ENCODE peak calls at places on chromosomes 2 and 18, in ten cellular contexts. T, V, H, L, X, K, Z, C, Y and G are unnamed samples.

GRCh38 chr2:3627500-3628100 is 30.4 kb upstream of the ALLC start:
- DNase-seq in T (no peak), Y (no peak), H (peak), C (no peak), X (no peak), K (no peak), L (peak), Z (no peak), V (no peak), G (no peak)

GRCh38 chr18:62799977-62800376 is 84.6 kb downstream of the PHLPP1 start:
- DNase-seq in L (no peak), V (no peak), Z (no peak), T (no peak), H (no peak), C (no peak), Y (no peak), X (no peak), K (no peak), G (no peak)

GRCh38 chr2:63790913-63791312 is 50.8 kb upstream of the UGP2 start:
- DNase-seq in L (no peak), Y (no peak), C (peak), X (peak), Z (no peak), V (no peak), T (peak), K (no peak), H (no peak), G (peak)

GRCh38 chr2:20447437-20448245 is 767 bp downstream of the RHOB start:
- DNase-seq in Y (peak), Z (peak), H (peak), C (no peak), K (no peak), T (no peak), L (peak), V (peak), X (peak), G (no peak)

GRCh38 chr2:58137856-58138255 is 91.2 kb downstream of the VRK2 start:
- DNase-seq in T (no peak), H (no peak), C (no peak), K (no peak), L (no peak), X (no peak), Z (no peak), Y (no peak), V (peak), G (no peak)

GRCh38 chr2:120371969-120372625 is 26.2 kb downstream of the INHBB start:
- DNase-seq in K (no peak), H (no peak), L (no peak), V (no peak), T (no peak), C (no peak), X (no peak), Y (no peak), Z (no peak), G (no peak)

GRCh38 chr2:209305746-209306196 is 118.1 kb upstream of the MAP2 start:
- DNase-seq in C (no peak), T (no peak), V (no peak), H (no peak), L (no peak), Y (no peak), K (no peak), Z (no peak), X (no peak), G (no peak)

GRCh38 chr2:222439692-222440091 is 15.3 kb downstream of the SGPP2 start:
- DNase-seq in X (no peak), V (no peak), T (no peak), H (no peak), C (no peak), Y (no peak), L (no peak), K (no peak), Z (no peak), G (no peak)

GRCh38 chr18:75210274-75211001 is at the start of gene TSHZ1:
- DNase-seq in K (peak), H (peak), X (peak), T (peak), C (peak), L (peak), Z (no peak), Y (peak), V (peak), G (peak)

GRCh38 chr18:29586210-29586609 is 1409.3 kb upstream of the CDH2 start:
- DNase-seq in V (no peak), H (no peak), X (no peak), Y (peak), C (no peak), L (no peak), T (no peak), Z (peak), K (no peak), G (no peak)

GRCh38 chr18:59631583-59632181 is 65.5 kb downstream of the CCBE1 start:
- DNase-seq in K (peak), C (no peak), Y (peak), X (peak), L (no peak), T (no peak), H (no peak), V (no peak), Z (peak), G (peak)

GRCh38 chr2:203915256-203915655 is 21.3 kb upstream of the ICOS start:
- DNase-seq in T (no peak), L (no peak), Y (no peak), H (no peak), K (no peak), Z (no peak), C (no peak), V (no peak), X (peak), G (no peak)

GRCh38 chr2:118861741-118862140 is 14.3 kb upstream of the EN1 start:
- DNase-seq in K (no peak), Y (no peak), Z (no peak), X (peak), H (no peak), V (no peak), C (no peak), L (no peak), T (no peak), G (no peak)

GRCh38 chr2:229714080-229714735 is at the start of gene DNER:
- DNase-seq in Y (peak), T (no peak), L (no peak), K (no peak), C (no peak), H (peak), V (no peak), X (no peak), Z (peak), G (no peak)

GRCh38 chr2:188102881-188103280 is 188.8 kb upstream of the GULP1 start:
- DNase-seq in K (no peak), Z (no peak), H (no peak), C (no peak), T (no peak), X (no peak), L (no peak), V (no peak), Y (no peak), G (no peak)

GRCh38 chr2:32843699-32844098 is 103.1 kb upstream of the LTBP1 start:
- DNase-seq in H (no peak), C (no peak), T (no peak), Z (no peak), K (no peak), Y (no peak), V (no peak), X (no peak), L (no peak), G (no peak)

GRCh38 chr18:10516078-10516477 is 9.7 kb upstream of the NAPG start:
- DNase-seq in L (no peak), K (no peak), Z (no peak), C (no peak), X (no peak), T (no peak), Y (no peak), V (no peak), H (no peak), G (no peak)

GRCh38 chr18:55908790-55909408 is 320.9 kb upstream of the TCF4 start:
- DNase-seq in V (no peak), Y (no peak), L (no peak), Z (no peak), X (no peak), K (no peak), T (no peak), H (no peak), C (no peak), G (no peak)

GRCh38 chr2:128701443-128701842 is 382.8 kb upstream of the HS6ST1 start:
- DNase-seq in Y (no peak), H (no peak), X (no peak), T (no peak), V (no peak), K (no peak), C (no peak), Z (no peak), L (no peak), G (no peak)

GRCh38 chr2:186695081-186695756 is 1.4 kb downstream of the FAM171B start:
- DNase-seq in T (no peak), X (peak), L (no peak), H (no peak), Z (no peak), K (no peak), C (peak), Y (no peak), V (no peak), G (peak)

GRCh38 chr18:33469699-33470098 is 29.2 kb upstream of the CCDC178 start:
- DNase-seq in L (no peak), K (no peak), T (no peak), Y (no peak), X (peak), Z (no peak), V (no peak), C (no peak), H (no peak), G (no peak)

GRCh38 chr2:86789687-86790133 is 1.0 kb downstream of the CD8A start:
- DNase-seq in T (no peak), C (no peak), H (no peak), X (no peak), K (no peak), Y (no peak), V (no peak), Z (no peak), L (peak), G (no peak)

GRCh38 chr18:22547807-22548561 is 130.3 kb upstream of the CTAGE1 start:
- DNase-seq in Z (no peak), V (no peak), H (no peak), L (no peak), X (peak), T (no peak), K (no peak), C (no peak), Y (no peak), G (no peak)

GRCh38 chr2:132793532-132793931 is 123.5 kb upstream of the LYPD1 start:
- DNase-seq in L (no peak), H (no peak), V (no peak), C (no peak), T (no peak), Y (no peak), Z (no peak), K (no peak), X (no peak), G (no peak)

GRCh38 chr2:109451671-109452070 is 162.1 kb downstream of the SEPTIN10 start:
- DNase-seq in V (no peak), Y (no peak), T (no peak), C (no peak), Z (peak), H (no peak), X (no peak), L (no peak), K (no peak), G (no peak)

GRCh38 chr2:18476484-18476883 is 84.0 kb downstream of the RDH14 start:
- DNase-seq in K (no peak), L (no peak), X (no peak), Z (no peak), C (no peak), V (no peak), Y (no peak), H (no peak), T (no peak), G (no peak)

GRCh38 chr2:45396671-45397070 is 214.4 kb downstream of the SRBD1 start:
- DNase-seq in H (no peak), C (no peak), Z (no peak), T (no peak), V (no peak), K (no peak), L (no peak), X (no peak), Y (no peak), G (no peak)

GRCh38 chr2:239240480-239240881 is 160.3 kb downstream of the HDAC4 start:
- DNase-seq in V (no peak), H (no peak), Z (peak), Y (no peak), K (no peak), X (no peak), C (no peak), L (peak), T (no peak), G (no peak)

GRCh38 chr2:109402180-109402579 is 211.6 kb downstream of the SEPTIN10 start:
- DNase-seq in C (no peak), L (no peak), Y (no peak), X (no peak), K (no peak), H (no peak), V (no peak), Z (no peak), T (peak), G (no peak)

GRCh38 chr2:46803911-46804670 is 111.5 kb downstream of the MCFD2 start:
- DNase-seq in K (no peak), T (peak), C (peak), X (peak), V (no peak), Z (peak), L (peak), H (no peak), Y (no peak), G (peak)

GRCh38 chr2:64524604-64525322 is 635 bp downstream of the AFTPH start:
- DNase-seq in T (no peak), X (no peak), L (no peak), H (no peak), K (peak), V (peak), C (no peak), Z (peak), Y (peak), G (no peak)

GRCh38 chr18:35827275-35827929 is 145.1 kb upstream of the RMP24 start:
- DNase-seq in K (no peak), T (no peak), H (no peak), L (no peak), X (no peak), C (no peak), Z (peak), V (no peak), Y (no peak), G (no peak)

GRCh38 chr18:35828591-35828990 is 143.9 kb upstream of the RMP24 start:
- DNase-seq in H (no peak), X (no peak), K (no peak), V (no peak), C (no peak), T (no peak), L (no peak), Y (no peak), Z (no peak), G (no peak)

GRCh38 chr18:35822431-35822830 is 150.0 kb upstream of the RMP24 start:
- DNase-seq in Y (no peak), T (no peak), X (no peak), L (no peak), H (no peak), K (no peak), V (no peak), Z (no peak), C (no peak), G (no peak)

DNA sequence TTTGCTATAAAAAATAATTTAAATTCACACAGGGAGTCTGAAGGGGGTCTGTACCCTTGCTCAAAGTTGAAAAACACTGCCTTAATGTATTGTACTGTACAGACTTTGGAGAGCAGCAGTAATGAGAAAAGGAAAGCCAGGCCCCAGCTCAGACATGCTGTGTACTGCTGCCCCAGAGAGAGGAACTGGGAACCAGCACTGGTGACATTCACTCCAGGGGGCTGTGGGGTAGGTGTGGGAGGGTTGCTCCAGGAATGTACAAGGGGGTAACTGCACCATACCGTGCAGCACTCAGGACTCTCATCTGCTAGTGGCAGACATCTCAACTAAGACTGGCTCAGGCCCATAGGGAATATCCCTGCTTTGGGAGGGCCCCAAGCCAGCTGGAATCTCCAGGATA is 146.0 kb upstream of the RMP24 start:
- DNase-seq in Y (no peak), Z (peak), L (no peak), C (no peak), V (no peak), H (no peak), K (no peak), X (no peak), T (no peak), G (no peak)
- H3K4me3 ChIP-seq in Y (no peak), Z (no peak), L (no peak), C (no peak), V (no peak), H (no peak), K (no peak), X (no peak), T (no peak), G (no peak)

GRCh38 chr2:216619411-216620393 is 13.5 kb upstream of the IGFBP2 start:
- DNase-seq in Z (peak), X (peak), Y (peak), H (no peak), T (no peak), L (no peak), V (no peak), C (no peak), K (peak), G (no peak)
- TF ChIP-seq CTCF in Z (no peak), X (no peak), Y (no peak), H (no peak), T (no peak), L (no peak), V (no peak), C (no peak), K (no peak), G (no peak)

DNA sequence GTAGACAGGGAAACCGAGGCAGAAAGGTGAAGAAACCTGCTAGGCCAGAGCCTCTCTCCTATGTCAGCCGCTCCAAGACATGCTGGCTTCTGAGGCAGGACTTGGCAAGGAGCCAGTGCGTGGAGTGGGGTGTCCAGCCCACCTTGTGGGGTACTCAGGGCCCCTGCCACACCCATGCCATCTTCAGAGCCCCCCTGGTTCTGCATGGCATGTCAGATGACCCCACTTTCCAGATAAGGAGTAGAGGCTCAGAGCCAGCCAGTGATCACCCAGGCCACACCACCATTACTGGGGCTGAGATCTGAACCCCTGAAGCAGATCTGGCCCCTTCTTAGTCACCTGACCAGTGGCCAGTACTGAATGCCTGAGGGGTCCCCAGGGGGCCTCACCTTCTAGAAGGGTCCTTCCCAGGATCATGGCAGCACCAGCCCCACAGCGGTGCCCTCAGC is 14.7 kb downstream of the CROCC2 start:
- DNase-seq in L (peak), C (no peak), Z (peak), X (no peak), K (no peak), Y (no peak), H (peak), V (peak), T (no peak), G (no peak)
- H3K4me3 ChIP-seq in L (no peak), C (no peak), Z (no peak), X (no peak), K (no peak), Y (no peak), H (no peak), V (no peak), T (no peak), G (no peak)

GRCh38 chr2:62643100-62643471 is 62.4 kb upstream of the EHBP1 start:
- DNase-seq in Z (no peak), C (no peak), L (no peak), Y (no peak), T (no peak), K (no peak), X (no peak), H (no peak), V (no peak), G (no peak)

GRCh38 chr2:62641410-62641843 is 64.1 kb upstream of the EHBP1 start:
- DNase-seq in C (no peak), Y (no peak), T (no peak), K (no peak), L (no peak), H (no peak), V (no peak), X (no peak), Z (no peak), G (no peak)

DNA sequence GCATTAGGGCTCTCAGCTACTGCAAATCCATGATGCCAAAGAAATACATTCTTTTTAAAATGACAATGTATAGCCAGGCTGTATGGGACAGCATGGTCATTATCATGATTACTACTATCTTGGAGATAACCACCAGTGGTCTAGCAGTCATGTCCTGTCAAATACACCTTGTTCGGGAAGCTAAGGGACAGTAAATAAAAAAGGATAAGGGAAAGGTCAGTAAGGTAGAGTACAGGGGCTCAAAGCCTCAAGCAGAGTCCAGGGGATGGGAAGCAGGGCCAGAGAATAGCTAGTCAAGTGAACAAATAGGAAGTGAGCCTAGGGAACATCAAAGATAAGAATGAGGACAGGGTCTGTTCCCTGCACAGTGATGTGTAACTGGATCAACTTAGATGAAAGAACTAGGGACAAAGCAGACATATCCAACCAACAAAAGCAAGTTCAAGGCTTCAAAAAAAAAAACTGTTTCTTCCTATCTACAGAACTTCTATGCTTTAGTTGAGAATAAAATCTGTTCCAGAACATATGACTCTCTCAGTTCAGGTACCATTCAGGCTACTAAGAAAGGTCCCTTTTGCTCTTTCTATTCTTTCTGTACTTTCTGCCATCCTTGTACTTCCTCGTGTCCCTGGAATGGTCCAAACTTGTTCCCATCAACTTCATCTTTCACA is 62.9 kb upstream of the EHBP1 start:
- DNase-seq in Z (no peak), L (no peak), H (no peak), X (no peak), Y (no peak), C (no peak), V (no peak), T (no peak), K (peak), G (no peak)
- TF ChIP-seq CTCF in Z (no peak), L (no peak), H (no peak), X (no peak), Y (no peak), C (no peak), V (no peak), T (no peak), K (peak), G (no peak)

GRCh38 chr2:54386993-54387590 is 69.0 kb upstream of the SPTBN1 start:
- DNase-seq in Y (no peak), X (peak), L (no peak), T (no peak), H (peak), Z (no peak), V (peak), C (no peak), K (no peak), G (peak)

GRCh38 chr2:54385271-54385670 is 70.9 kb upstream of the SPTBN1 start:
- DNase-seq in K (no peak), T (no peak), Y (no peak), C (no peak), L (no peak), V (no peak), Z (no peak), H (no peak), X (no peak), G (no peak)

GRCh38 chr2:54388093-54388492 is 68.0 kb upstream of the SPTBN1 start:
- DNase-seq in Y (no peak), X (no peak), H (no peak), Z (no peak), V (no peak), L (no peak), T (no peak), C (no peak), K (no peak), G (peak)

GRCh38 chr2:54387592-54387991 is 68.5 kb upstream of the SPTBN1 start:
- DNase-seq in C (no peak), X (peak), K (no peak), L (no peak), Y (no peak), V (no peak), Z (no peak), T (no peak), H (no peak), G (no peak)

GRCh38 chr2:54386585-54386984 is 69.5 kb upstream of the SPTBN1 start:
- DNase-seq in K (no peak), Z (no peak), C (no peak), V (no peak), T (no peak), L (no peak), Y (no peak), H (no peak), X (no peak), G (no peak)
- H3K4me3 ChIP-seq in K (no peak), Z (no peak), C (no peak), V (no peak), T (no peak), L (no peak), Y (no peak), H (no peak), X (no peak), G (no peak)